ENCODE peak calls at places on chromosomes 7 and 10, in eight cellular contexts. G is GM10248, L is amniotic epithelial cell, S is H7, R is heart right ventricle, U is transverse colon, O is Calu3, F is lung. P is an unnamed sample.

GRCh38 chr7:143512488-143513340 is 35.0 kb downstream of the TAS2R41 start:
- DNase-seq in F (no peak), S (no peak), G (no peak), R (no peak), L (no peak), O (no peak), U (no peak), P (no peak)

GRCh38 chr7:148793590-148793989 is 90.5 kb downstream of the EZH2 start:
- DNase-seq in O (no peak), S (no peak), G (no peak), R (no peak), L (no peak), F (no peak), U (no peak), P (no peak)

GRCh38 chr7:155444746-155445145 is 13.2 kb upstream of the EN2 start:
- DNase-seq in S (no peak), F (no peak), O (no peak), G (no peak), R (no peak), L (no peak), U (no peak), P (no peak)

GRCh38 chr7:108001759-108002725 is 919 bp downstream of the LAMB1 start:
- DNase-seq in O (no peak), S (peak), R (peak), F (no peak), G (peak), U (peak), L (no peak), P (no peak)

GRCh38 chr7:33784000-33784399 is 121.3 kb upstream of the BMPER start:
- DNase-seq in U (no peak), S (no peak), G (no peak), L (no peak), O (no peak), R (no peak), F (no peak), P (no peak)

GRCh38 chr10:16853201-16853600 is 36.0 kb upstream of the RSU1 start:
- DNase-seq in F (no peak), O (no peak), S (peak), G (no peak), U (no peak), L (peak), R (no peak), P (peak)

GRCh38 chr10:75355706-75356105 is 45.9 kb downstream of the ZNF503 start:
- DNase-seq in S (no peak), U (no peak), R (no peak), O (no peak), F (no peak), G (no peak), L (no peak), P (peak)

GRCh38 chr10:61643316-61643751 is 19.4 kb upstream of the CABCOCO1 start:
- DNase-seq in R (no peak), L (peak), G (no peak), S (no peak), O (no peak), F (no peak), U (no peak), P (peak)

GRCh38 chr7:96901822-96902412 is 103.4 kb upstream of the DLX6 start:
- DNase-seq in G (no peak), U (no peak), S (no peak), O (no peak), L (no peak), F (no peak), R (no peak), P (no peak)

GRCh38 chr7:44226396-44226753 is 25.6 kb downstream of the YKT6 start:
- DNase-seq in U (no peak), R (peak), S (no peak), L (no peak), O (no peak), G (no peak), F (no peak), P (no peak)

GRCh38 chr7:112052507-112052906 is 153.7 kb downstream of the DOCK4 start:
- DNase-seq in R (no peak), F (no peak), U (no peak), G (no peak), L (no peak), S (no peak), O (no peak), P (no peak)

GRCh38 chr7:19001854-19002253 is 115.6 kb downstream of the TWIST1 start:
- DNase-seq in G (no peak), R (no peak), U (no peak), L (no peak), O (no peak), S (no peak), F (no peak), P (no peak)

GRCh38 chr7:41538810-41539724 is 163.8 kb downstream of the INHBA start:
- DNase-seq in F (no peak), L (no peak), G (no peak), U (no peak), O (no peak), R (no peak), S (peak), P (no peak)

GRCh38 chr7:129166745-129167144 is 21.7 kb upstream of the SMO start:
- DNase-seq in F (no peak), R (no peak), U (no peak), G (peak), S (no peak), O (no peak), L (no peak), P (no peak)

GRCh38 chr10:63720072-63720537 is 198.9 kb downstream of the REEP3 start:
- DNase-seq in G (peak), R (no peak), S (peak), L (peak), U (peak), O (peak), F (no peak), P (peak)

P was measured in kidney glomerular epithelial cell.